ENCODE peak calls at places on chromosomes 11 and 22, in four cellular contexts. D is stimulated activated CD4-positive, alpha-beta T cell treated with anti-CD3 and anti-CD28 coated beads, Interleukin-4, amount 100 ng/mL, for 24 hours; Q is K562; Y is NCI-H1930. O is an unnamed sample.

GRCh38 chr22:21641417-21641794 is 696 bp upstream of the SDF2L1 start:
- DNase-seq in D (no peak), Q (peak; percentile 90), Y (no peak), O (no peak)

GRCh38 chr22:28146401-28147304 is 227.6 kb upstream of the PITPNB start:
- DNase-seq in D (no peak), Q (no peak), Y (no peak), O (no peak)

GRCh38 chr22:39078329-39078728 is 1.3 kb downstream of the APOBEC3G start:
- DNase-seq in D (peak; percentile 11), Q (no peak), Y (no peak), O (no peak)

GRCh38 chr11:129374081-129374992 is 1.3 kb upstream of the BARX2 start:
- DNase-seq in D (no peak), Q (no peak), Y (no peak), O (peak; percentile 24)

GRCh38 chr11:62554377-62554776 is 7.8 kb upstream of the AHNAK start:
- DNase-seq in D (no peak), Q (no peak), Y (no peak), O (no peak)

GRCh38 chr22:33575041-33575440 is 345.2 kb downstream of the LARGE1 start:
- DNase-seq in D (no peak), Q (no peak), Y (no peak), O (no peak)

GRCh38 chr11:27973851-27974536 is 134.0 kb downstream of the KIF18A start:
- DNase-seq in D (no peak), Q (no peak), Y (no peak), O (no peak)

GRCh38 chr22:45105281-45105700 is 58.4 kb upstream of the NUP50 start:
- DNase-seq in D (no peak), Q (no peak), Y (no peak), O (no peak)

GRCh38 chr11:16741473-16741872 is 3.0 kb downstream of the C11orf58 start:
- DNase-seq in D (no peak), Q (no peak), Y (no peak), O (no peak)

GRCh38 chr11:120197254-120197891 is 13.5 kb upstream of the OAF start:
- DNase-seq in D (no peak), Q (no peak), Y (no peak), O (no peak)

GRCh38 chr11:1889941-1890855 is 1.5 kb downstream of the PRR33 start:
- DNase-seq in D (no peak), Q (no peak), Y (no peak), O (no peak)

GRCh38 chr11:92070026-92070889 is 154.4 kb upstream of the FAT3 start:
- DNase-seq in D (no peak), Q (no peak), Y (no peak), O (no peak)

GRCh38 chr11:115256326-115257197 is 247.7 kb downstream of the CADM1 start:
- DNase-seq in D (no peak), Q (no peak), Y (no peak), O (no peak)

GRCh38 chr22:46008836-46009596 is 32.1 kb upstream of the WNT7B start:
- DNase-seq in D (no peak), Q (no peak), Y (no peak), O (no peak)

GRCh38 chr22:49312601-49313000 is 515.1 kb downstream of the BRD1 start:
- DNase-seq in D (no peak), Q (no peak), Y (no peak), O (no peak)

GRCh38 chr11:48081151-48082010 is 101.0 kb downstream of the PTPRJ start:
- DNase-seq in D (peak; percentile 12), Q (no peak), Y (no peak), O (no peak)

GRCh38 chr11:69841859-69842698 is 22.9 kb upstream of the FGF3 start:
- DNase-seq in D (no peak), Q (peak; percentile 56), Y (no peak), O (no peak)

O was measured in neuronal stem cell.